ENCODE peak calls at places on chromosome 11, in four cellular contexts. One of them, this sample, is unnamed.

GRCh38 chr11:96337541-96338530 is 5.2 kb downstream of the MAML2 start:
- DNase-seq in fibroblast of lung: peak
- DNase-seq in cardiac fibroblast: peak
- DNase-seq in MM.1S: peak
- DNase-seq in this sample: no peak

GRCh38 chr11:12393691-12394090 is 16.3 kb downstream of the PARVA start:
- DNase-seq in fibroblast of lung: peak
- DNase-seq in cardiac fibroblast: no peak
- DNase-seq in MM.1S: no peak
- DNase-seq in this sample: no peak

GRCh38 chr11:68297812-68298658 is 14.4 kb upstream of the LRP5 start:
- DNase-seq in fibroblast of lung: peak
- DNase-seq in cardiac fibroblast: peak
- DNase-seq in MM.1S: peak
- DNase-seq in this sample: peak

GRCh38 chr11:121661796-121662508 is 209.2 kb upstream of the SORL1-AS1 start:
- DNase-seq in fibroblast of lung: peak
- DNase-seq in cardiac fibroblast: peak
- DNase-seq in MM.1S: no peak
- DNase-seq in this sample: no peak

GRCh38 chr11:57568330-57568766 is 876 bp upstream of the UBE2L6 start:
- DNase-seq in fibroblast of lung: peak
- DNase-seq in cardiac fibroblast: peak
- DNase-seq in MM.1S: peak
- DNase-seq in this sample: no peak

GRCh38 chr11:72678524-72678923 is 4.3 kb upstream of the PDE2A start:
- DNase-seq in fibroblast of lung: no peak
- DNase-seq in cardiac fibroblast: no peak
- DNase-seq in MM.1S: no peak
- DNase-seq in this sample: no peak

GRCh38 chr11:12088047-12088481 is 22.3 kb upstream of the MICAL2 start:
- DNase-seq in fibroblast of lung: peak
- DNase-seq in cardiac fibroblast: peak
- DNase-seq in MM.1S: no peak
- DNase-seq in this sample: peak

GRCh38 chr11:64069401-64070300 is 33.9 kb downstream of the FLRT1 start:
- DNase-seq in fibroblast of lung: no peak
- DNase-seq in cardiac fibroblast: no peak
- DNase-seq in MM.1S: no peak
- DNase-seq in this sample: no peak

GRCh38 chr11:66159585-66159984 is 89.5 kb downstream of the PACS1 start:
- DNase-seq in fibroblast of lung: no peak
- DNase-seq in cardiac fibroblast: peak
- DNase-seq in MM.1S: no peak
- DNase-seq in this sample: no peak

GRCh38 chr11:12827929-12828812 is 153.9 kb downstream of the TEAD1 start:
- DNase-seq in fibroblast of lung: peak
- DNase-seq in cardiac fibroblast: peak
- DNase-seq in MM.1S: peak
- DNase-seq in this sample: peak

GRCh38 chr11:59456661-59457060 is at the start of gene OR4D6:
- DNase-seq in fibroblast of lung: no peak
- DNase-seq in cardiac fibroblast: no peak
- DNase-seq in MM.1S: no peak
- DNase-seq in this sample: no peak

GRCh38 chr11:48095779-48096470 is 115.6 kb downstream of the PTPRJ start:
- DNase-seq in fibroblast of lung: peak
- DNase-seq in cardiac fibroblast: peak
- DNase-seq in MM.1S: no peak
- DNase-seq in this sample: no peak

GRCh38 chr11:113351490-113351889 is 36.1 kb upstream of the ANKK1 start:
- DNase-seq in fibroblast of lung: no peak
- DNase-seq in cardiac fibroblast: peak
- DNase-seq in MM.1S: no peak
- DNase-seq in this sample: no peak

GRCh38 chr11:107139396-107139795 is 121.1 kb upstream of the GUCY1A2 start:
- DNase-seq in fibroblast of lung: no peak
- DNase-seq in cardiac fibroblast: no peak
- DNase-seq in MM.1S: no peak
- DNase-seq in this sample: no peak

GRCh38 chr11:128052912-128053641 is 534.3 kb downstream of the ETS1 start:
- DNase-seq in fibroblast of lung: peak
- DNase-seq in cardiac fibroblast: peak
- DNase-seq in MM.1S: no peak
- DNase-seq in this sample: peak

GRCh38 chr11:130533871-130534270 is 85.4 kb downstream of the ADAMTS15 start:
- DNase-seq in fibroblast of lung: no peak
- DNase-seq in cardiac fibroblast: no peak
- DNase-seq in MM.1S: no peak
- DNase-seq in this sample: no peak

GRCh38 chr11:74235121-74235520 is 64.0 kb downstream of the PPME1 start:
- DNase-seq in fibroblast of lung: no peak
- DNase-seq in cardiac fibroblast: no peak
- DNase-seq in MM.1S: no peak
- DNase-seq in this sample: no peak

GRCh38 chr11:66974724-66975402 is at the start of gene C11orf86:
- DNase-seq in fibroblast of lung: no peak
- DNase-seq in cardiac fibroblast: no peak
- DNase-seq in MM.1S: no peak
- DNase-seq in this sample: no peak

GRCh38 chr11:109062445-109062844 is 359.5 kb upstream of the C11orf87 start:
- DNase-seq in fibroblast of lung: peak
- DNase-seq in cardiac fibroblast: peak
- DNase-seq in MM.1S: peak
- DNase-seq in this sample: no peak

GRCh38 chr11:11416917-11417316 is 63.9 kb upstream of the CSNK2A3 start:
- DNase-seq in fibroblast of lung: peak
- DNase-seq in cardiac fibroblast: peak
- DNase-seq in MM.1S: no peak
- DNase-seq in this sample: peak

GRCh38 chr11:35009941-35010337 is 93.5 kb downstream of the PDHX start:
- DNase-seq in fibroblast of lung: no peak
- DNase-seq in cardiac fibroblast: no peak
- DNase-seq in MM.1S: no peak
- DNase-seq in this sample: no peak

GRCh38 chr11:18748766-18749375 is 22.9 kb upstream of the IGSF22 start:
- DNase-seq in fibroblast of lung: peak
- DNase-seq in cardiac fibroblast: peak
- DNase-seq in MM.1S: no peak
- DNase-seq in this sample: no peak

GRCh38 chr11:128616158-128616557 is 28.8 kb upstream of the ETS1 start:
- DNase-seq in fibroblast of lung: no peak
- DNase-seq in cardiac fibroblast: no peak
- DNase-seq in MM.1S: no peak
- DNase-seq in this sample: no peak

GRCh38 chr11:99822846-99823565 is 802.3 kb downstream of the CNTN5 start:
- DNase-seq in fibroblast of lung: peak
- DNase-seq in cardiac fibroblast: no peak
- DNase-seq in MM.1S: no peak
- DNase-seq in this sample: no peak

GRCh38 chr11:44809283-44809682 is 82.5 kb downstream of the TSPAN18 start:
- DNase-seq in fibroblast of lung: no peak
- DNase-seq in cardiac fibroblast: no peak
- DNase-seq in MM.1S: no peak
- DNase-seq in this sample: no peak

GRCh38 chr11:124798991-124799383 is 1.2 kb downstream of the MSANTD2 start:
- DNase-seq in fibroblast of lung: peak
- DNase-seq in cardiac fibroblast: peak
- DNase-seq in MM.1S: peak
- DNase-seq in this sample: peak

GRCh38 chr11:1023811-1024596 is 12.5 kb downstream of the MUC6 start:
- DNase-seq in fibroblast of lung: no peak
- DNase-seq in cardiac fibroblast: no peak
- DNase-seq in MM.1S: no peak
- DNase-seq in this sample: no peak

GRCh38 chr11:12834630-12835029 is 160.4 kb downstream of the TEAD1 start:
- DNase-seq in fibroblast of lung: no peak
- DNase-seq in cardiac fibroblast: no peak
- DNase-seq in MM.1S: no peak
- DNase-seq in this sample: no peak

GRCh38 chr11:7536102-7536501 is 22.3 kb downstream of the PPFIBP2 start:
- DNase-seq in fibroblast of lung: no peak
- DNase-seq in cardiac fibroblast: no peak
- DNase-seq in MM.1S: no peak
- DNase-seq in this sample: no peak

GRCh38 chr11:7538466-7539454 is 25.0 kb downstream of the PPFIBP2 start:
- DNase-seq in fibroblast of lung: no peak
- DNase-seq in cardiac fibroblast: no peak
- DNase-seq in MM.1S: no peak
- DNase-seq in this sample: no peak

GRCh38 chr11:7538023-7538422 is 24.2 kb downstream of the PPFIBP2 start:
- DNase-seq in fibroblast of lung: no peak
- DNase-seq in cardiac fibroblast: no peak
- DNase-seq in MM.1S: no peak
- DNase-seq in this sample: no peak

GRCh38 chr11:7534030-7534378 is 20.2 kb downstream of the PPFIBP2 start:
- DNase-seq in fibroblast of lung: no peak
- DNase-seq in cardiac fibroblast: no peak
- DNase-seq in MM.1S: no peak
- DNase-seq in this sample: no peak

DNA sequence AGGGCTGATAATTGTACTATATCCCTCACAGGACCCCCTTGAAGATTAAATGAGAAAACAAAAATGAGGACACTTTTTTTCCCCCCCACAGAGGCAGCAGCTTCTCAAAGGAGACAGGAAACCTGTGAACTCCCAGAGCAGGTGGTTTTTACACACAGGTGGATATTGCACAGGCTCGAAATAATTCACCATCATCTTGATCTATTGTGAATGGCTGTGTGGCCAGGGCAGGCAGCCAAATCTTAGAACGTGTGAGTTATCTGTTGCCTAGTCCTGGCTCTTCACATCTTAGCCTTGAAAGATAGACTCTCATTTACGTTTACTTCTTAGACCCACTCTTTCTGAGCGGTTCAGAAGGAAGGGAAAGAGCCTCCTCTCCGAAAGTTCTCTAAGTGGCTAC is 23.5 kb downstream of the PPFIBP2 start:
- DNase-seq in fibroblast of lung: no peak
- DNase-seq in cardiac fibroblast: no peak
- DNase-seq in MM.1S: no peak
- DNase-seq in this sample: no peak
- TF ChIP-seq CTCF in fibroblast of lung: no peak
- TF ChIP-seq CTCF in cardiac fibroblast: no peak
- TF ChIP-seq CTCF in MM.1S: no peak
- TF ChIP-seq CTCF in this sample: no peak

GRCh38 chr11:84719935-84720577 is 907.1 kb downstream of the DLG2 start:
- DNase-seq in fibroblast of lung: no peak
- DNase-seq in cardiac fibroblast: no peak
- DNase-seq in MM.1S: no peak
- DNase-seq in this sample: no peak

DNA sequence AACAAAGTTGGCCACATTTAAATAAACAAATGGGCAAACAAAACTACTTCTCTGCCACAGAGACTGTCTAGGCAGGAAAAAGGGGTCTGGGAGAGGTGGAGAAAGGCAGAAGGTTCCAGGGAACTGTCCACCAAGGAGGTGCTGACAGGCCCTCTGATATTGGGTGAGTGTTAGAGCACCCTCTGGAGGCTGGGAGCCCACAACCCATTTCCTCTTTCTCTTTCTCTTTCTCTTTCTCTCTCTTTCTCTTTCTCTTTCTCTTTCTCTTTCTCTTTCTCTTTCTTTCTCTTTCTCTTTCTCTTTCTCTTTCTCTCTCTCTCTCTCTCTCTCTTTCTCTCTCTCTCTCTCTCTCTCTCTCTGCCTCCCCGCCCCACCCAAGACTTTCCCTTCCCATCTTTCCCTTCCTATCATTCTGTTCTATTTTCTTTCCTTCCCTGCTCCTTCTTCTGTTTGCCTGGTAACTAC is 912.8 kb downstream of the DLG2 start:
- DNase-seq in fibroblast of lung: peak
- DNase-seq in cardiac fibroblast: peak
- DNase-seq in MM.1S: peak
- DNase-seq in this sample: peak
- TF ChIP-seq CTCF in fibroblast of lung: peak
- TF ChIP-seq CTCF in cardiac fibroblast: peak
- TF ChIP-seq CTCF in MM.1S: peak
- TF ChIP-seq CTCF in this sample: peak

DNA sequence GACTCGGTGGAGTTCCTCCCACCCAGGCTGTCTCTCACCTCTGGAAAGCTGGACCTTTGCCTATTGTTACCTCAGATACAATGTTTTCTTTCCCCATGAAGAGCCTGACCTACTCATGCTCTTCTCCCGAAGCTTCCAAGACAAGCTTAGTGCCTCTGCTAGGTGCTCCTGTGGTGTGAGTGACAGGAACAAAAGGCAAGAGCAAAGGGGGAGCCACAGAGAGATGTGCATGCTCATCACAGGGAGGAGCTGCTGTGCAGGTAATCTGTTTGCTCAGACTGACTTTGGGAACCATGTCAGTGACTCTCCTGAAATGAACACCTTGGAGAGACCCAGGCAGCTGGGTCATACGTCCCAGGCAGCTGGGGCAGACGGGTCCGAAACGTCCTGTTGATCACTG is 53.6 kb upstream of the VSTM5 start:
- DNase-seq in fibroblast of lung: no peak
- DNase-seq in cardiac fibroblast: no peak
- DNase-seq in MM.1S: no peak
- DNase-seq in this sample: no peak
- TF ChIP-seq CTCF in fibroblast of lung: no peak
- TF ChIP-seq CTCF in cardiac fibroblast: no peak
- TF ChIP-seq CTCF in MM.1S: no peak
- TF ChIP-seq CTCF in this sample: no peak

GRCh38 chr11:76382209-76382608 is 1.1 kb downstream of the GVQW3 start:
- DNase-seq in fibroblast of lung: no peak
- DNase-seq in cardiac fibroblast: no peak
- DNase-seq in MM.1S: no peak
- DNase-seq in this sample: no peak

GRCh38 chr11:76380977-76381719 is at the start of the genes GVQW3 and THAP12:
- DNase-seq in fibroblast of lung: peak
- DNase-seq in cardiac fibroblast: peak
- DNase-seq in MM.1S: peak
- DNase-seq in this sample: peak

GRCh38 chr11:76379811-76380160 is 1.1 kb downstream of the THAP12 start:
- DNase-seq in fibroblast of lung: no peak
- DNase-seq in cardiac fibroblast: no peak
- DNase-seq in MM.1S: no peak
- DNase-seq in this sample: no peak

GRCh38 chr11:76376746-76377558 is 4.0 kb downstream of the THAP12 start:
- DNase-seq in fibroblast of lung: no peak
- DNase-seq in cardiac fibroblast: no peak
- DNase-seq in MM.1S: peak
- DNase-seq in this sample: no peak

GRCh38 chr11:76380161-76380976 is 563 bp downstream of the THAP12 start:
- DNase-seq in fibroblast of lung: peak
- DNase-seq in cardiac fibroblast: peak
- DNase-seq in MM.1S: peak
- DNase-seq in this sample: peak
- TF ChIP-seq CTCF in fibroblast of lung: no peak
- TF ChIP-seq CTCF in cardiac fibroblast: no peak
- TF ChIP-seq CTCF in MM.1S: no peak
- TF ChIP-seq CTCF in this sample: no peak